ENCODE peak calls at places on chromosomes 16 and 17, in six cellular contexts. M is cardiac muscle cell, G is transverse colon, C is body of pancreas, E is A673, V is stomach. Y is an unnamed sample.
A peak's percentile ranks its signal among the peaks of the same experiment; 100 is the strongest.

GRCh38 chr16:87648236-87648635 is 45.9 kb downstream of the JPH3 start:
- DNase-seq in M (no peak), G (no peak), C (no peak), E (no peak), V (no peak), Y (no peak)

GRCh38 chr16:55256412-55257016 is 67.5 kb upstream of the IRX6 start:
- DNase-seq in M (no peak), G (no peak), C (no peak), E (no peak), V (no peak), Y (no peak)

GRCh38 chr16:30651124-30652004 is 604 bp downstream of the PRR14 start:
- DNase-seq in M (peak; percentile 74), G (peak; percentile 80), C (peak; percentile 76), E (peak; percentile 65), V (peak; percentile 76), Y (peak; percentile 81)

GRCh38 chr16:46649571-46649970 is 28.4 kb upstream of the SHCBP1 start:
- DNase-seq in M (no peak), G (peak; percentile 38), C (peak; percentile 26), E (no peak), V (no peak), Y (no peak)

GRCh38 chr17:60534613-60535157 is 8.6 kb upstream of the APPBP2 start:
- DNase-seq in M (no peak), G (no peak), C (no peak), E (no peak), V (no peak), Y (no peak)

GRCh38 chr17:47742319-47743181 is 9.5 kb downstream of the TBX21 start:
- DNase-seq in M (peak; percentile 77), G (no peak), C (no peak), E (no peak), V (no peak), Y (no peak)

GRCh38 chr17:66655861-66656260 is 179.1 kb upstream of the CACNG5 start:
- DNase-seq in M (no peak), G (no peak), C (no peak), E (peak; percentile 94), V (no peak), Y (no peak)

GRCh38 chr16:10729649-10730048 is 14.0 kb upstream of the NUBP1 start:
- DNase-seq in M (no peak), G (peak; percentile 21), C (no peak), E (peak; percentile 65), V (no peak), Y (peak; percentile 87)

GRCh38 chr17:4393806-4394205 is 27.3 kb upstream of the UBE2G1 start:
- DNase-seq in M (no peak), G (no peak), C (no peak), E (no peak), V (no peak), Y (no peak)

GRCh38 chr17:31593806-31594205 is 202.3 kb downstream of the RAB11FIP4 start:
- DNase-seq in M (no peak), G (no peak), C (no peak), E (no peak), V (no peak), Y (no peak)

GRCh38 chr16:11700264-11701029 is 32.2 kb downstream of the SNN start:
- DNase-seq in M (no peak), G (no peak), C (no peak), E (no peak), V (no peak), Y (no peak)

GRCh38 chr16:10820546-10820945 is 2.0 kb upstream of the TVP23A start:
- DNase-seq in M (no peak), G (no peak), C (no peak), E (no peak), V (no peak), Y (no peak)

GRCh38 chr16:11064846-11065245 is 120.5 kb downstream of the CLEC16A start:
- DNase-seq in M (no peak), G (no peak), C (no peak), E (no peak), V (no peak), Y (no peak)

GRCh38 chr16:22326369-22326652 is 29.1 kb downstream of the POLR3E start:
- DNase-seq in M (no peak), G (no peak), C (no peak), E (no peak), V (no peak), Y (no peak)

GRCh38 chr16:22327446-22327775 is 30.2 kb downstream of the POLR3E start:
- DNase-seq in M (no peak), G (no peak), C (no peak), E (no peak), V (no peak), Y (no peak)

GRCh38 chr16:22329199-22329695 is 32.0 kb downstream of the POLR3E start:
- DNase-seq in M (no peak), G (no peak), C (no peak), E (no peak), V (no peak), Y (no peak)

GRCh38 chr16:22326771-22327445 is 29.7 kb downstream of the POLR3E start:
- DNase-seq in M (no peak), G (no peak), C (no peak), E (no peak), V (no peak), Y (no peak)

GRCh38 chr16:22328081-22328725 is 31.0 kb downstream of the POLR3E start:
- DNase-seq in M (no peak), G (no peak), C (no peak), E (no peak), V (no peak), Y (no peak)
- H3K27me3 ChIP-seq in M (no peaks in the 10 kb centered on the region), G (no peaks in the 10 kb centered on the region), C (no peaks in the 10 kb centered on the region), E (no peaks in the 10 kb centered on the region), V (no peaks in the 10 kb centered on the region), Y (no peaks in the 10 kb centered on the region)

DNA sequence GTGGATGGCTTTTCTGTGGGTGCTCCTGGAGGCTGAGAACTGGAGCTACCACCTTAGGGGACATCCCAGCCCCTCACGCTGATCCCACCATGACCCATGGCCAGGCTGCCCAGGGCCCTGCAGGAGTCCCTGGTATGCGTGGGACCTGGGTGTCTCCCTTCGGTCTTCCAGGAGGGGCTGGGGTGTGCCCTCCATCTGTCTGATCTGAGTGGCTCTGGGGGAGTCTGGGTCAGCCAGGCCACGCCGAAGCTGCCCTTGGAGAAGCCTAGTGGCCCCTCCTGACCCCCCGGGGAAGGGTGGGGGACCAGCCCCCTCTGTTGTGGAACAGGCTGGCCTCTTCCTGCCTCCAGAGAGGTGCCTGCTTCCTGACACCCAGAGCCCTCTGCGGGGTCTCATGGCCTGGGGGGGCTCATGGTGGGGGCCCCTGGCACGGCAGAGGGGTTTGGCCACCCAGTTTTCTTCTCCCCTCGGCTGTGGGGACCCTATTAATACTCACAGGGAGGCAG is 10.7 kb downstream of the BAIAP2 start:
- DNase-seq in M (no peak), G (no peak), C (no peak), E (no peak), V (no peak), Y (no peak)
- H3K4me1 ChIP-seq in M (no peaks in the 10 kb centered on the region), G (peaks cover 29% of the 10 kb centered on the region), C (peaks cover 36% of the 10 kb centered on the region), E (peaks cover 20% of the 10 kb centered on the region), V (peaks cover 100% of the 10 kb centered on the region), Y (peaks cover 70% of the 10 kb centered on the region)

GRCh38 chr16:14150796-14151195 is 79.7 kb downstream of the MRTFB start:
- DNase-seq in M (no peak), G (no peak), C (no peak), E (no peak), V (no peak), Y (no peak)

GRCh38 chr16:14151256-14152030 is 80.3 kb downstream of the MRTFB start:
- DNase-seq in M (no peak), G (no peak), C (no peak), E (peak; percentile 6), V (no peak), Y (no peak)

DNA sequence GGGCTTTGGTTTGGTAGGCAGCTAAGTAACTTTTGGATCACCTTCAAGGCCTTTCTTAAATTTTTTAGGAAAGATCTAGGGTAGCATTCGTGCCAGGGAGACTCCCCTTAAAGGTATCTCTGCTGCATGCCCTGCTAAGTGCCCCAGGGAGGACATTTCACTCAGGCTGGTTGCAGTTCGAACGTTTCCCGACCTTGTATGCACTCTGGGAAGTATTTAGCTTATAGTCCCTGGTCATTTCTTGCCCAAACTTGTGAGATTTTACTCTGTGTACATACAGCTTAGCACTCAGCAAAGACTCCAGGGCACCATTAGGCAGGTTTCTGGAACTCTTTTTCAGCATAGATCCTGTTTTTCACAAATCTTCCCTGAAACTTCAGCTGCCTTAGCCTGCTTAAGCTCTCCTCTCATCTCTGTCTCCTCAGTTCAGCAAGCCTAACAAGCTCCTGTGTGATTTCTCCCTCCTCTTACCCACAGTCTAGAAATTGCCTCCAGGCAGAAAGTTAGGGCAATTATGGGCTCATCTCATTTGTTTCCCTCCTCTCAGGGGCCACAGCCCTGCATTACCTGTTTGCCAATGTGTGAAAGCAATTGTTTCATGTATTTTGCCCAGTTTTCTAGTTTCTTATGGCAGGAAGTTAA is 84.6 kb downstream of the MRTFB start:
- DNase-seq in M (no peak), G (no peak), C (no peak), E (no peak), V (no peak), Y (no peak)
- H3K27ac ChIP-seq in M (peak overlapping the region; percentile 68), G (no peak overlapping the region), C (no peak overlapping the region), E (no peak overlapping the region), V (no peak overlapping the region), Y (no peak overlapping the region)

GRCh38 chr16:79873825-79874224 is 273.3 kb upstream of the MAF start:
- DNase-seq in M (no peak), G (no peak), C (no peak), E (no peak), V (no peak), Y (no peak)
- H3K27me3 ChIP-seq in M (no peaks in the 10 kb centered on the region), G (no peaks in the 10 kb centered on the region), C (no peaks in the 10 kb centered on the region), E (no peaks in the 10 kb centered on the region), V (no peaks in the 10 kb centered on the region), Y (no peaks in the 10 kb centered on the region)

GRCh38 chr16:84093120-84093878 is 23.4 kb downstream of the MBTPS1 start:
- DNase-seq in M (no peak), G (peak; percentile 53), C (no peak), E (no peak), V (no peak), Y (no peak)
- H3K4me1 ChIP-seq in M (no peaks in the 10 kb centered on the region), G (peaks cover 17% of the 10 kb centered on the region), C (peaks cover 14% of the 10 kb centered on the region), E (no peaks in the 10 kb centered on the region), V (peaks cover 20% of the 10 kb centered on the region), Y (peaks cover 7% of the 10 kb centered on the region)

Y was measured in adrenal gland.